ENCODE peak calls at places on chromosomes 2 and 18, in four cellular contexts. B, C, R and Z are unnamed samples.

GRCh38 chr2:193101591-193101990 is 906.9 kb upstream of the TMEFF2 start:
- DNase-seq in B (no peak), C (no peak), R (no peak), Z (no peak)

GRCh38 chr2:227774011-227774624 is 28.4 kb downstream of the SCYGR8 start:
- DNase-seq in C (peak; percentile 58), R (no peak), B (peak; percentile 77), Z (peak; percentile 41)

GRCh38 chr18:12278153-12278764 is 24.1 kb downstream of the CIDEA start:
- DNase-seq in B (peak; percentile 62), C (peak; percentile 14), R (no peak), Z (no peak)

GRCh38 chr2:63434024-63434423 is 154.3 kb downstream of the WDPCP start:
- DNase-seq in B (no peak), R (no peak), C (no peak), Z (no peak)

GRCh38 chr2:237872178-237872887 is 12.9 kb downstream of the RAMP1 start:
- DNase-seq in R (no peak), C (no peak), B (no peak), Z (no peak)

GRCh38 chr2:109447251-109447661 is 166.5 kb downstream of the SEPTIN10 start:
- DNase-seq in R (peak; percentile 95), C (no peak), B (no peak), Z (no peak)

GRCh38 chr2:15170068-15170775 is 390.9 kb downstream of the NBAS start:
- DNase-seq in R (peak; percentile 61), C (no peak), B (peak; percentile 68), Z (no peak)

GRCh38 chr2:3608373-3609278 is 13.7 kb downstream of the COLEC11 start:
- DNase-seq in B (no peak), C (no peak), R (no peak), Z (peak; percentile 10)

GRCh38 chr2:179253226-179253625 is 11.4 kb downstream of the SESTD1 start:
- DNase-seq in B (no peak), C (peak; percentile 46), R (no peak), Z (no peak)

GRCh38 chr2:10781746-10782145 is 30.8 kb downstream of the PDIA6 start:
- DNase-seq in R (no peak), B (no peak), C (no peak), Z (no peak)

GRCh38 chr2:111617804-111618576 is 266.0 kb downstream of the ANAPC1 start:
- DNase-seq in B (no peak), R (no peak), C (no peak), Z (no peak)

GRCh38 chr18:55243255-55243654 is 284.0 kb upstream of the CCDC68 start:
- DNase-seq in C (no peak), R (no peak), B (no peak), Z (no peak)

GRCh38 chr18:43805646-43806194 is 528.4 kb upstream of the SYT4 start:
- DNase-seq in C (no peak), R (peak; percentile 61), B (no peak), Z (no peak)

GRCh38 chr2:170836027-170836426 is 19.3 kb downstream of the GAD1 start:
- DNase-seq in C (no peak), B (no peak), R (no peak), Z (no peak)

GRCh38 chr2:234099266-234099665 is 48.8 kb downstream of the SPP2 start:
- DNase-seq in B (no peak), R (no peak), C (peak; percentile 11), Z (no peak)

GRCh38 chr2:109332880-109333279 is 203.9 kb downstream of the SH3RF3 start:
- DNase-seq in C (no peak), B (no peak), R (no peak), Z (no peak)

GRCh38 chr2:118988706-118989105 is 46.7 kb downstream of the MARCO start:
- DNase-seq in R (no peak), B (no peak), C (no peak), Z (no peak)

GRCh38 chr2:232455426-232456255 is at the start of gene ALPI:
- DNase-seq in B (no peak), C (no peak), R (no peak), Z (no peak)

GRCh38 chr2:119240311-119241204 is 16.9 kb downstream of the STEAP3 start:
- DNase-seq in C (no peak), B (peak; percentile 45), R (peak; percentile 80), Z (no peak)

GRCh38 chr18:63237911-63238710 is 81.5 kb downstream of the BCL2 start:
- DNase-seq in B (peak; percentile 77), C (no peak), R (peak; percentile 93), Z (no peak)

GRCh38 chr2:9110346-9110884 is 96.2 kb upstream of the ASAP2 start:
- DNase-seq in C (no peak), R (no peak), B (peak; percentile 38), Z (no peak)

GRCh38 chr18:77765468-77765867 is 515.8 kb downstream of the GALR1 start:
- DNase-seq in R (no peak), C (no peak), B (peak; percentile 29), Z (no peak)

GRCh38 chr2:196589429-196589828 is 50.1 kb upstream of the CCDC150 start:
- DNase-seq in B (no peak), C (no peak), R (no peak), Z (no peak)

GRCh38 chr2:215796160-215796559 is 217.2 kb downstream of the MREG start:
- DNase-seq in C (no peak), R (peak; percentile 85), B (no peak), Z (no peak)

GRCh38 chr2:118431586-118431985 is 343.3 kb downstream of the INSIG2 start:
- DNase-seq in R (no peak), B (no peak), C (no peak), Z (no peak)

GRCh38 chr18:42178381-42179080 is 223.5 kb downstream of the PIK3C3 start:
- DNase-seq in B (no peak), C (no peak), R (no peak), Z (no peak)

GRCh38 chr18:45374878-45375630 is 240.2 kb upstream of the SLC14A2 start:
- DNase-seq in C (no peak), R (no peak), B (no peak), Z (no peak)

GRCh38 chr18:36676629-36677028 is 152.2 kb downstream of the TPGS2 start:
- DNase-seq in C (no peak), B (no peak), R (no peak), Z (no peak)

GRCh38 chr2:44170337-44170736 is 1.7 kb downstream of the PPM1B start:
- DNase-seq in R (peak; percentile 26), C (no peak), B (no peak), Z (no peak)

GRCh38 chr2:17309741-17310339 is 208.4 kb downstream of the RAD51AP2 start:
- DNase-seq in C (peak; percentile 68), R (peak; percentile 39), B (peak; percentile 94), Z (peak; percentile 39)

GRCh38 chr2:25247792-25248512 is 79.6 kb upstream of the POMC start:
- DNase-seq in C (no peak), B (no peak), R (no peak), Z (no peak)

GRCh38 chr2:48442610-48443360 is 87.2 kb upstream of the STON1 start:
- DNase-seq in R (no peak), C (no peak), B (no peak), Z (no peak)

GRCh38 chr18:79781331-79781941 is 16.3 kb upstream of the KCNG2 start:
- DNase-seq in B (no peak), R (no peak), C (no peak), Z (no peak)

GRCh38 chr18:79784071-79784913 is 13.4 kb upstream of the KCNG2 start:
- DNase-seq in C (no peak), R (no peak), B (no peak), Z (no peak)

GRCh38 chr18:79784965-79785770 is 12.6 kb upstream of the KCNG2 start:
- DNase-seq in B (no peak), R (no peak), C (no peak), Z (no peak)

GRCh38 chr18:79780547-79780946 is 17.2 kb upstream of the KCNG2 start:
- DNase-seq in R (no peak), C (no peak), B (no peak), Z (no peak)

GRCh38 chr18:79782566-79783308 is 15.0 kb upstream of the KCNG2 start:
- DNase-seq in R (no peak), B (peak; percentile 45), C (no peak), Z (no peak)
- TF ChIP-seq CTCF in R (no peak), B (peak; percentile 47), C (no peak), Z (no peak)

GRCh38 chr2:158755738-158756137 is 39.4 kb upstream of the DAPL1 start:
- DNase-seq in R (no peak), B (peak; percentile 72), C (peak; percentile 12), Z (no peak)
- TF ChIP-seq CTCF in R (peak; percentile 19), B (peak; percentile 81), C (peak; percentile 25), Z (no peak)

DNA sequence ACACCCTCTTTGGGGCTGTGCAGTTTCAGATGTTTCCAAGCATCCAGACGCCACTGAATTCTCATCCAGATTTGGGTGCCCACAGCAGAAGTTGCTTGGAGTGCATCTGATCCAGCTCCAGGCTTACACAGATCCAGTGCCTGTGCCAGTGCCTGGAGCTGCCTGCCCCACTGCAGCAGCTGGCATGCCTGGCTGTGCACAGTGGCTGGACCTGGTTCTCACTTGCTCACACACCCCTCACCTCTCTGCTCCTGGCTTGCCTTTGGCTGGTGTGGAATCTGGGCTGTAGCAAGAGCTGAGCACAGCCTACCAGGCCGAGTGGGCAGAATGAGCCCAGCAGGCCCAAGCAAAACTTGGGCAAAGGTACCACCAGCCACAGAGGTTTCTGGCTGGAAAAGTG is 137.9 kb downstream of the SPAG16 start:
- DNase-seq in C (no peak), R (no peak), B (no peak), Z (no peak)
- TF ChIP-seq CTCF in C (no peak), R (no peak), B (no peak), Z (no peak)

GRCh38 chr2:206229642-206230041 is 44.8 kb upstream of the ZDBF2 start:
- DNase-seq in R (no peak), B (no peak), C (no peak), Z (no peak)

GRCh38 chr2:206231669-206232286 is 42.7 kb upstream of the ZDBF2 start:
- DNase-seq in C (no peak), B (no peak), R (no peak), Z (no peak)

GRCh38 chr2:206230060-206230890 is 44.2 kb upstream of the ZDBF2 start:
- DNase-seq in C (no peak), B (peak; percentile 64), R (no peak), Z (no peak)

DNA sequence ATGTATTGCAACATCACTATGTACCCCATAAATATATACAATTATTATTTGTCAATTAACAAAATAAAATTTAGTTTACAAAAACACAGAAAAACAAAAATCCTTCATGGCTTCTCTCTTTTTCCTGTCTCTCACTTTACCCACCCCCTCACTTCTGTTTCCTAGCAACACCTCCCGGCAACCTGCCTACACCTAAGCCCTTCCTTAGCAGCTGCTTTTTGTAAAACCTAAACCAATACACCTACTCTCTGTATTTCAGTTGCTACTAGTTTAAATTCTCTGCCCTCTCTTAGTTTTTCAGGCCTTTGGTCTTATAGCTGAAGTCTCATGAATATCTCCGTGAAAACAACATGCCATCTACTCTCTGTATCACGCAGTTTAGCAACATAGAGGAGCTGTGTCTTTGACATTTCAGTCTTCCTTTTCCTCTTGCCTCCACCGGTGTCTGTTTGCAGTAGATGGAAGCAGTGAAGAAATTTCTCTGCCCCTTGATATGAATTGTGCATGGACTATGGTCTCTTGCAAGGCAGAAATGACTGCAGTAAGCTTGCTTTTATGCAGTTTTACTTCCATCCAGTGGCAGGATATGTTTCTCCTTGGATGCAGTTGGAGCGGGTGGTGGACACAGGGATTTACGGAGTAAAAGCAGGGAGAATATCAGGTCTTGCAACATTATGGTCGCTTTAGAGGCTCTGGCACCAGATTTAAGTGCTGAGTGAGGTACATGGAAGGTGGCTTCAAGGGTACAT is 42.0 kb upstream of the ZDBF2 start:
- DNase-seq in B (peak; percentile 52), C (no peak), R (no peak), Z (no peak)
- TF ChIP-seq CTCF in B (peak; percentile 7), C (no peak), R (no peak), Z (no peak)

GRCh38 chr2:153967248-153967973 is 95.7 kb downstream of the GALNT13 start:
- DNase-seq in C (no peak), R (no peak), B (peak; percentile 20), Z (no peak)
- TF ChIP-seq CTCF in C (no peak), R (no peak), B (peak; percentile 39), Z (no peak)